ENCODE peak calls at places on chromosome X, in four cellular contexts. X is H1, J is HepG2, I is GM12878. P is an unnamed sample.

GRCh38 chrX:1558761-1559468 is 21.9 kb upstream of the P2RY8 start:
- DNase-seq in X (no peak), I (no peak), J (no peak), P (no peak)

GRCh38 chrX:9605484-9605883 is 140.6 kb downstream of the TBL1X start:
- DNase-seq in I (no peak), X (no peak), J (no peak), P (no peak)

GRCh38 chrX:10749113-10749512 is 128.7 kb upstream of the MID1 start:
- DNase-seq in J (no peak), X (no peak), I (no peak), P (no peak)

GRCh38 chrX:23434356-23434884 is 99.8 kb downstream of the PTCHD1 start:
- DNase-seq in X (no peak), I (no peak), J (no peak), P (no peak)

GRCh38 chrX:149611619-149612018 is 16.5 kb upstream of the HSFX2 start:
- DNase-seq in J (no peak), I (no peak), X (no peak), P (no peak)

GRCh38 chrX:28135378-28136047 is 154.3 kb upstream of the DCAF8L1 start:
- DNase-seq in J (no peak), X (no peak), I (no peak), P (no peak)

GRCh38 chrX:79601336-79602131 is 234.4 kb upstream of the ITM2A start:
- DNase-seq in X (no peak), J (no peak), I (no peak), P (peak; percentile 1)

GRCh38 chrX:109952985-109953905 is 49.7 kb upstream of the TMEM164 start:
- DNase-seq in I (peak; percentile 12), J (no peak), X (no peak), P (no peak)

GRCh38 chrX:21948897-21949578 is 8.5 kb downstream of the SMS start:
- DNase-seq in I (no peak), J (no peak), X (no peak), P (no peak)

GRCh38 chrX:49209434-49210251 is 9.7 kb upstream of the SYP start:
- DNase-seq in I (no peak), J (no peak), X (no peak), P (no peak)

GRCh38 chrX:147757750-147758149 is 154.0 kb upstream of the FMR1 start:
- DNase-seq in X (no peak), I (no peak), J (no peak), P (no peak)

GRCh38 chrX:1492421-1493012 is 39.8 kb upstream of the ASMTL start:
- DNase-seq in X (no peak), J (no peak), I (no peak), P (no peak)

GRCh38 chrX:150185766-150186165 is 177.4 kb upstream of the MAMLD1 start:
- DNase-seq in X (no peak), I (no peak), J (no peak), P (no peak)

GRCh38 chrX:36214924-36215323 is 295.4 kb downstream of the CFAP47 start:
- DNase-seq in J (no peak), I (no peak), X (no peak), P (no peak)

GRCh38 chrX:7146703-7147430 is 645 bp upstream of the STS start:
- DNase-seq in I (no peak), J (no peak), X (no peak), P (no peak)

GRCh38 chrX:119407681-119408080 is 8.5 kb downstream of the SLC25A43 start:
- DNase-seq in X (no peak), J (no peak), I (no peak), P (no peak)

GRCh38 chrX:98398542-98398941 is 1514.8 kb downstream of the RPA4 start:
- DNase-seq in I (no peak), J (no peak), X (no peak), P (no peak)

GRCh38 chrX:122625239-122625638 is 558.8 kb upstream of the GRIA3 start:
- DNase-seq in X (no peak), J (no peak), I (no peak), P (no peak)

GRCh38 chrX:103669745-103670144 is 16.8 kb downstream of the MORF4L2 start:
- DNase-seq in X (no peak), I (no peak), J (no peak), P (no peak)

GRCh38 chrX:144566592-144566991 is 680.7 kb upstream of the SPANXN1 start:
- DNase-seq in I (no peak), X (no peak), J (no peak), P (peak; percentile 0)

GRCh38 chrX:134636859-134637258 is 21.4 kb downstream of the PLAC1 start:
- DNase-seq in J (no peak), I (no peak), X (no peak), P (no peak)

GRCh38 chrX:74371823-74372222 is 49.5 kb upstream of the SLC16A2 start:
- DNase-seq in I (no peak), X (no peak), J (no peak), P (no peak)

GRCh38 chrX:335758-336155 is 17.2 kb upstream of the GTPBP6 start:
- DNase-seq in I (no peak), J (no peak), X (no peak), P (no peak)

GRCh38 chrX:16807976-16808542 is 21.8 kb downstream of the TXLNG start:
- DNase-seq in X (no peak), J (peak; percentile 64), I (no peak), P (no peak)

GRCh38 chrX:20399728-20400414 is 133.2 kb upstream of the RPS6KA3 start:
- DNase-seq in J (no peak), X (no peak), I (no peak), P (no peak)

GRCh38 chrX:39953027-39953426 is 144.7 kb downstream of the BCOR start:
- DNase-seq in J (no peak), X (no peak), I (no peak), P (no peak)
- H3K4me1 ChIP-seq in J (peaks cover 63% of the 10 kb centered on the region), X (peaks cover 12% of the 10 kb centered on the region), I (no peaks in the 10 kb centered on the region), P (peaks cover 11% of the 10 kb centered on the region)

DNA sequence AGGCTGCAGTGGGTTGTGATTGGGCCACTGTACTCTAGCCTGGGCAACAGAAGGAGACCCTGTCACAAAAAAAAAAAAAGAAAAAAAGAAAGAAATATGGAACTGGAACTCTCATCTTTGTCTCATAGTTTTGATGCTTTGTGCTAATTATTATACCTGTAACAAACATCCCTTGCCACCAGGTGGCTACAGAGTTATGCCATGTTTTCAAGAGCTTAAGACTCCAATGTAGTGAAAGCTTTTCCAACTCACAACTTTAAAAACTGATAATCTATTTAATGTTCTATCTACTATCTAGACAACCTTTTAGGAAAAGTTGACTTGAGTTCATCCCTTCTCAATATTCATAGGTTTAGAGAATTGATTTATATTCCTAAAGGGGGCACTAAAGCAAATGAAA is 42.4 kb downstream of the HTR2C start:
- DNase-seq in J (peak; percentile 0), I (no peak), X (no peak), P (peak; percentile 0)
- TF ChIP-seq SUZ12 in J (no peak), I (no peak), X (no peak), P (no peak)

DNA sequence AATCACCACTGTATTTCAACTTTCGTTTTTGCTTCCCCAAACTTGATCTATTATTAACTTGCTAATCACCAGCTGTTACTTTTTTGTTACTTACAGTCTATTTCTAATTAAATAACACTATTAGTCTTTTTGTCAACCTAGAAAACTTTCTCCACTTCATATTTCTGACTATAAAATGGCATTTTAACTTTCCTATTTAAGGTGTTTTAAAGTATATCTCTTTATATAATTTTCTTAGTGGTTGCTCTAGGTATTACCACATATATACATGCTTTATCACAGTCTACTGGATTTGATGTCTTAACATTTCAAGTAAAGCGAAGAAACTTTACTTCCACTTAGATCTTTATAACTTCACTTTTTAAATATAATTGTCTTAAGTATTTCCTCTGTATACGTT is 421.2 kb downstream of the DCAF12L2 start:
- DNase-seq in J (no peak), I (no peak), X (no peak), P (no peak)
- H3K4me1 ChIP-seq in J (no peaks in the 10 kb centered on the region), I (no peaks in the 10 kb centered on the region), X (no peaks in the 10 kb centered on the region), P (no peaks in the 10 kb centered on the region)

GRCh38 chrX:19354625-19355024 is 10.9 kb downstream of the PDHA1 start:
- DNase-seq in J (no peak), I (no peak), X (no peak), P (no peak)
- TF ChIP-seq SUZ12 in J (no peak), I (no peak), X (no peak), P (no peak)

DNA sequence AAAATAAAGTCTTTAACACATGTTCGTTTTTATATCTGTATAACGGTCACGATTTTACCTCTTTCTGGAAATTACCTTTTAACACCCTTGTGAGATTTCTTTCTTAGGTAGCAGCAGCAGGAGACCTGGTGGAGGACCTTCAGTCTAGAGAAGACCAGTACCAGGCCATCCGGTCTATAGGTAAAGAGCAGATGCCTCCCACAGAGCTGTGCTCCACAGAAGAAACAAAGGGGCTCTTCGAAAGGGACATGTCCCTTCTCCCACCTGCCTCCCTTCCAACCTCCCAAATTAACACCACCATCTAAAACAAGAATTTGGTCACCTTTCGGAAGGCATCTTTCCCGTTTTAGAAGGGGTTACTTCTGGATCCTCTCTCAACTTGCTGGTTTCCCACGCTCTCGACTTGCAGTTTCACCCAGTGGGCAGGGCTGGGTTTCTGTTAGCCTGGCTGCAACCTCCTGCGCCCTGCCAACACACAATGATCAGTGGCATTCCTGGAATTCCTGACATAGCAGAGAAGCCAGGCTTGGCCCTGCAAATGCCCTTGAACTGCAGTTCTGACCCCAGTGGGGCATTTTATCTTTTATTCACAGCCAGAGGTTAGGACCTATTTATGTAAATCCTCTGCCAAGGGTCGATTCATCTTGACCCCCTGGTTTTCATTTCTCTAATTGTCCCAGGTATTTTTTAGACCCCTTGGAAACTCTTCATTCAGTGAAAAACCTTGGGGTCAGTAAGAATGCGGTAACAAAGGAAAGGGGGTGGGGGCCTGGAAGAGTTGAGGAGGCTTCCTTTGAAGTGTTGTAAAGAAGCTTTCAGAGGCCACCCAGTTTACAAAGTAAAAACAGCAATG is 217.8 kb downstream of the ZNF674 start:
- DNase-seq in X (peak; percentile 81), J (peak; percentile 92), I (no peak), P (peak; percentile 87)
- H3K4me1 ChIP-seq in X (peaks cover 18% of the 10 kb centered on the region), J (peaks cover 68% of the 10 kb centered on the region), I (no peaks in the 10 kb centered on the region), P (peaks cover 3% of the 10 kb centered on the region)

P was measured in NT2/D1.